ENCODE peak calls at places on chromosomes 2 and 18, in eight cellular contexts. One of them, this sample, is unnamed.

GRCh38 chr18:74571895-74572680 is 25.6 kb upstream of the ZNF407 start:
- DNase-seq in HS-5: no peak
- DNase-seq in Right ventricle myocardium superior: no peak
- DNase-seq in AG20443: no peak
- DNase-seq in HTR-8/SVneo: no peak
- DNase-seq in CD8-positive, alpha-beta memory T cell: no peak
- DNase-seq in activated CD4-positive, alpha-beta T cell treated with anti-CD3 and anti-CD28 coated beads, Interleukin-2, amount 50 U/mL, for 4 hours: no peak
- DNase-seq in astrocyte of the cerebellum: no peak
- DNase-seq in this sample: no peak

GRCh38 chr2:3460831-3461544 is 58.3 kb downstream of the ADI1 start:
- DNase-seq in HS-5: no peak
- DNase-seq in HTR-8/SVneo: no peak
- DNase-seq in astrocyte of the cerebellum: no peak
- DNase-seq in activated CD4-positive, alpha-beta T cell treated with anti-CD3 and anti-CD28 coated beads, Interleukin-2, amount 50 U/mL, for 4 hours: no peak
- DNase-seq in AG20443: no peak
- DNase-seq in Right ventricle myocardium superior: peak; percentile 71
- DNase-seq in CD8-positive, alpha-beta memory T cell: no peak
- DNase-seq in this sample: no peak

GRCh38 chr2:188199716-188200128 is 92.0 kb upstream of the GULP1 start:
- DNase-seq in CD8-positive, alpha-beta memory T cell: no peak
- DNase-seq in Right ventricle myocardium superior: no peak
- DNase-seq in HTR-8/SVneo: peak; percentile 81
- DNase-seq in activated CD4-positive, alpha-beta T cell treated with anti-CD3 and anti-CD28 coated beads, Interleukin-2, amount 50 U/mL, for 4 hours: no peak
- DNase-seq in astrocyte of the cerebellum: peak; percentile 78
- DNase-seq in AG20443: peak; percentile 87
- DNase-seq in HS-5: peak; percentile 80
- DNase-seq in this sample: no peak

GRCh38 chr2:213238753-213239591 is 45.3 kb upstream of the SPAG16 start:
- DNase-seq in Right ventricle myocardium superior: no peak
- DNase-seq in activated CD4-positive, alpha-beta T cell treated with anti-CD3 and anti-CD28 coated beads, Interleukin-2, amount 50 U/mL, for 4 hours: no peak
- DNase-seq in AG20443: peak; percentile 63
- DNase-seq in astrocyte of the cerebellum: peak; percentile 83
- DNase-seq in HTR-8/SVneo: peak; percentile 23
- DNase-seq in CD8-positive, alpha-beta memory T cell: no peak
- DNase-seq in HS-5: peak; percentile 95
- DNase-seq in this sample: no peak

GRCh38 chr2:238425979-238426567 is 654 bp upstream of the ASB1 start:
- DNase-seq in activated CD4-positive, alpha-beta T cell treated with anti-CD3 and anti-CD28 coated beads, Interleukin-2, amount 50 U/mL, for 4 hours: no peak
- DNase-seq in Right ventricle myocardium superior: no peak
- DNase-seq in AG20443: peak; percentile 60
- DNase-seq in HTR-8/SVneo: peak; percentile 63
- DNase-seq in CD8-positive, alpha-beta memory T cell: no peak
- DNase-seq in astrocyte of the cerebellum: peak; percentile 62
- DNase-seq in HS-5: no peak
- DNase-seq in this sample: peak; percentile 78

GRCh38 chr2:136384541-136385303 is 266.8 kb upstream of the CXCR4 start:
- DNase-seq in HTR-8/SVneo: peak; percentile 10
- DNase-seq in astrocyte of the cerebellum: no peak
- DNase-seq in CD8-positive, alpha-beta memory T cell: peak; percentile 53
- DNase-seq in activated CD4-positive, alpha-beta T cell treated with anti-CD3 and anti-CD28 coated beads, Interleukin-2, amount 50 U/mL, for 4 hours: peak; percentile 45
- DNase-seq in Right ventricle myocardium superior: no peak
- DNase-seq in HS-5: no peak
- DNase-seq in AG20443: peak; percentile 27
- DNase-seq in this sample: peak; percentile 58

GRCh38 chr2:203811491-203812221 is 55.9 kb upstream of the CTLA4 start:
- DNase-seq in CD8-positive, alpha-beta memory T cell: peak; percentile 35
- DNase-seq in Right ventricle myocardium superior: peak; percentile 77
- DNase-seq in astrocyte of the cerebellum: peak; percentile 68
- DNase-seq in AG20443: peak; percentile 74
- DNase-seq in HTR-8/SVneo: peak; percentile 66
- DNase-seq in HS-5: peak; percentile 96
- DNase-seq in activated CD4-positive, alpha-beta T cell treated with anti-CD3 and anti-CD28 coated beads, Interleukin-2, amount 50 U/mL, for 4 hours: peak; percentile 68
- DNase-seq in this sample: peak; percentile 61

GRCh38 chr18:42929857-42930256 is 185.6 kb downstream of the RIT2 start:
- DNase-seq in CD8-positive, alpha-beta memory T cell: no peak
- DNase-seq in Right ventricle myocardium superior: no peak
- DNase-seq in HS-5: no peak
- DNase-seq in HTR-8/SVneo: no peak
- DNase-seq in activated CD4-positive, alpha-beta T cell treated with anti-CD3 and anti-CD28 coated beads, Interleukin-2, amount 50 U/mL, for 4 hours: no peak
- DNase-seq in AG20443: no peak
- DNase-seq in astrocyte of the cerebellum: peak; percentile 11
- DNase-seq in this sample: no peak

GRCh38 chr2:188609321-188610049 is 317.8 kb downstream of the GULP1 start:
- DNase-seq in HS-5: peak; percentile 31
- DNase-seq in CD8-positive, alpha-beta memory T cell: no peak
- DNase-seq in Right ventricle myocardium superior: no peak
- DNase-seq in astrocyte of the cerebellum: peak; percentile 64
- DNase-seq in activated CD4-positive, alpha-beta T cell treated with anti-CD3 and anti-CD28 coated beads, Interleukin-2, amount 50 U/mL, for 4 hours: no peak
- DNase-seq in HTR-8/SVneo: no peak
- DNase-seq in AG20443: no peak
- DNase-seq in this sample: peak; percentile 13

GRCh38 chr2:44566059-44566458 is 204.3 kb downstream of the CAMKMT start:
- DNase-seq in activated CD4-positive, alpha-beta T cell treated with anti-CD3 and anti-CD28 coated beads, Interleukin-2, amount 50 U/mL, for 4 hours: no peak
- DNase-seq in CD8-positive, alpha-beta memory T cell: no peak
- DNase-seq in astrocyte of the cerebellum: no peak
- DNase-seq in HTR-8/SVneo: no peak
- DNase-seq in HS-5: no peak
- DNase-seq in AG20443: no peak
- DNase-seq in Right ventricle myocardium superior: no peak
- DNase-seq in this sample: no peak

GRCh38 chr2:42139141-42139540 is 30.0 kb upstream of the EML4 start:
- DNase-seq in HTR-8/SVneo: no peak
- DNase-seq in HS-5: no peak
- DNase-seq in astrocyte of the cerebellum: no peak
- DNase-seq in AG20443: no peak
- DNase-seq in CD8-positive, alpha-beta memory T cell: no peak
- DNase-seq in Right ventricle myocardium superior: no peak
- DNase-seq in activated CD4-positive, alpha-beta T cell treated with anti-CD3 and anti-CD28 coated beads, Interleukin-2, amount 50 U/mL, for 4 hours: no peak
- DNase-seq in this sample: no peak

GRCh38 chr2:237012577-237013237 is 73.0 kb upstream of the COPS8 start:
- DNase-seq in activated CD4-positive, alpha-beta T cell treated with anti-CD3 and anti-CD28 coated beads, Interleukin-2, amount 50 U/mL, for 4 hours: no peak
- DNase-seq in HS-5: no peak
- DNase-seq in CD8-positive, alpha-beta memory T cell: no peak
- DNase-seq in Right ventricle myocardium superior: no peak
- DNase-seq in AG20443: no peak
- DNase-seq in HTR-8/SVneo: no peak
- DNase-seq in astrocyte of the cerebellum: peak; percentile 63
- DNase-seq in this sample: no peak

GRCh38 chr2:6911721-6912120 is 5.5 kb upstream of the RNF144A start:
- DNase-seq in HS-5: no peak
- DNase-seq in activated CD4-positive, alpha-beta T cell treated with anti-CD3 and anti-CD28 coated beads, Interleukin-2, amount 50 U/mL, for 4 hours: no peak
- DNase-seq in AG20443: no peak
- DNase-seq in CD8-positive, alpha-beta memory T cell: no peak
- DNase-seq in Right ventricle myocardium superior: no peak
- DNase-seq in HTR-8/SVneo: no peak
- DNase-seq in astrocyte of the cerebellum: no peak
- DNase-seq in this sample: no peak

GRCh38 chr2:10765914-10766313 is 44.5 kb downstream of the ATP6V1C2 start:
- DNase-seq in HTR-8/SVneo: no peak
- DNase-seq in activated CD4-positive, alpha-beta T cell treated with anti-CD3 and anti-CD28 coated beads, Interleukin-2, amount 50 U/mL, for 4 hours: no peak
- DNase-seq in HS-5: no peak
- DNase-seq in CD8-positive, alpha-beta memory T cell: no peak
- DNase-seq in AG20443: no peak
- DNase-seq in astrocyte of the cerebellum: no peak
- DNase-seq in Right ventricle myocardium superior: no peak
- DNase-seq in this sample: no peak

GRCh38 chr2:30177861-30178465 is 31.2 kb downstream of the YPEL5 start:
- DNase-seq in astrocyte of the cerebellum: no peak
- DNase-seq in activated CD4-positive, alpha-beta T cell treated with anti-CD3 and anti-CD28 coated beads, Interleukin-2, amount 50 U/mL, for 4 hours: no peak
- DNase-seq in HS-5: no peak
- DNase-seq in Right ventricle myocardium superior: no peak
- DNase-seq in CD8-positive, alpha-beta memory T cell: no peak
- DNase-seq in HTR-8/SVneo: no peak
- DNase-seq in AG20443: no peak
- DNase-seq in this sample: no peak

GRCh38 chr2:238700122-238700457 is 147.8 kb upstream of the TWIST2 start:
- DNase-seq in astrocyte of the cerebellum: no peak
- DNase-seq in AG20443: peak; percentile 91
- DNase-seq in HS-5: no peak
- DNase-seq in CD8-positive, alpha-beta memory T cell: no peak
- DNase-seq in activated CD4-positive, alpha-beta T cell treated with anti-CD3 and anti-CD28 coated beads, Interleukin-2, amount 50 U/mL, for 4 hours: no peak
- DNase-seq in HTR-8/SVneo: no peak
- DNase-seq in Right ventricle myocardium superior: peak; percentile 77
- DNase-seq in this sample: peak; percentile 5

GRCh38 chr18:33052886-33053285 is 280.1 kb upstream of the KLHL14 start:
- DNase-seq in HS-5: no peak
- DNase-seq in activated CD4-positive, alpha-beta T cell treated with anti-CD3 and anti-CD28 coated beads, Interleukin-2, amount 50 U/mL, for 4 hours: no peak
- DNase-seq in HTR-8/SVneo: no peak
- DNase-seq in AG20443: no peak
- DNase-seq in Right ventricle myocardium superior: no peak
- DNase-seq in CD8-positive, alpha-beta memory T cell: no peak
- DNase-seq in astrocyte of the cerebellum: no peak
- DNase-seq in this sample: no peak

GRCh38 chr2:9288233-9288632 is 81.6 kb downstream of the ASAP2 start:
- DNase-seq in HS-5: peak; percentile 84
- DNase-seq in HTR-8/SVneo: no peak
- DNase-seq in Right ventricle myocardium superior: no peak
- DNase-seq in astrocyte of the cerebellum: peak; percentile 73
- DNase-seq in activated CD4-positive, alpha-beta T cell treated with anti-CD3 and anti-CD28 coated beads, Interleukin-2, amount 50 U/mL, for 4 hours: no peak
- DNase-seq in AG20443: peak; percentile 84
- DNase-seq in CD8-positive, alpha-beta memory T cell: no peak
- DNase-seq in this sample: no peak

GRCh38 chr2:33214436-33214835 is 262.0 kb upstream of the RASGRP3 start:
- DNase-seq in CD8-positive, alpha-beta memory T cell: no peak
- DNase-seq in AG20443: no peak
- DNase-seq in astrocyte of the cerebellum: no peak
- DNase-seq in HS-5: no peak
- DNase-seq in HTR-8/SVneo: no peak
- DNase-seq in activated CD4-positive, alpha-beta T cell treated with anti-CD3 and anti-CD28 coated beads, Interleukin-2, amount 50 U/mL, for 4 hours: no peak
- DNase-seq in Right ventricle myocardium superior: no peak
- DNase-seq in this sample: no peak

GRCh38 chr2:73291093-73291460 is 2.3 kb downstream of the EGR4 start:
- DNase-seq in HS-5: no peak
- DNase-seq in CD8-positive, alpha-beta memory T cell: peak; percentile 56
- DNase-seq in activated CD4-positive, alpha-beta T cell treated with anti-CD3 and anti-CD28 coated beads, Interleukin-2, amount 50 U/mL, for 4 hours: peak; percentile 35
- DNase-seq in HTR-8/SVneo: peak; percentile 60
- DNase-seq in Right ventricle myocardium superior: peak; percentile 71
- DNase-seq in AG20443: peak; percentile 88
- DNase-seq in astrocyte of the cerebellum: peak; percentile 22
- DNase-seq in this sample: peak; percentile 65

GRCh38 chr2:103808814-103809213 is 1045.1 kb upstream of the POU3F3 start:
- DNase-seq in activated CD4-positive, alpha-beta T cell treated with anti-CD3 and anti-CD28 coated beads, Interleukin-2, amount 50 U/mL, for 4 hours: no peak
- DNase-seq in HS-5: no peak
- DNase-seq in HTR-8/SVneo: no peak
- DNase-seq in Right ventricle myocardium superior: no peak
- DNase-seq in AG20443: no peak
- DNase-seq in astrocyte of the cerebellum: no peak
- DNase-seq in CD8-positive, alpha-beta memory T cell: no peak
- DNase-seq in this sample: no peak

GRCh38 chr2:199207011-199207410 is 250.7 kb downstream of the SATB2 start:
- DNase-seq in astrocyte of the cerebellum: no peak
- DNase-seq in AG20443: peak; percentile 41
- DNase-seq in CD8-positive, alpha-beta memory T cell: no peak
- DNase-seq in Right ventricle myocardium superior: no peak
- DNase-seq in HS-5: no peak
- DNase-seq in HTR-8/SVneo: no peak
- DNase-seq in activated CD4-positive, alpha-beta T cell treated with anti-CD3 and anti-CD28 coated beads, Interleukin-2, amount 50 U/mL, for 4 hours: no peak
- DNase-seq in this sample: no peak

GRCh38 chr18:12287131-12287681 is 20.8 kb upstream of the TUBB6 start:
- DNase-seq in astrocyte of the cerebellum: no peak
- DNase-seq in CD8-positive, alpha-beta memory T cell: no peak
- DNase-seq in Right ventricle myocardium superior: no peak
- DNase-seq in activated CD4-positive, alpha-beta T cell treated with anti-CD3 and anti-CD28 coated beads, Interleukin-2, amount 50 U/mL, for 4 hours: no peak
- DNase-seq in AG20443: no peak
- DNase-seq in HS-5: no peak
- DNase-seq in HTR-8/SVneo: no peak
- DNase-seq in this sample: no peak

GRCh38 chr2:3725458-3726250 is 22.3 kb downstream of the DCDC2C start:
- DNase-seq in HTR-8/SVneo: no peak
- DNase-seq in AG20443: no peak
- DNase-seq in CD8-positive, alpha-beta memory T cell: no peak
- DNase-seq in HS-5: no peak
- DNase-seq in astrocyte of the cerebellum: no peak
- DNase-seq in activated CD4-positive, alpha-beta T cell treated with anti-CD3 and anti-CD28 coated beads, Interleukin-2, amount 50 U/mL, for 4 hours: no peak
- DNase-seq in Right ventricle myocardium superior: no peak
- DNase-seq in this sample: no peak

GRCh38 chr2:106667478-106668077 is 180.4 kb downstream of the CD8B2 start:
- DNase-seq in HTR-8/SVneo: no peak
- DNase-seq in Right ventricle myocardium superior: no peak
- DNase-seq in activated CD4-positive, alpha-beta T cell treated with anti-CD3 and anti-CD28 coated beads, Interleukin-2, amount 50 U/mL, for 4 hours: no peak
- DNase-seq in AG20443: no peak
- DNase-seq in CD8-positive, alpha-beta memory T cell: no peak
- DNase-seq in HS-5: no peak
- DNase-seq in astrocyte of the cerebellum: no peak
- DNase-seq in this sample: no peak